ENCODE peak calls at places on chromosomes 13 and 19, in seven cellular contexts. I, U, J, N, R, C and L are unnamed samples.

GRCh38 chr13:112320303-112320702 is 55.9 kb upstream of the SPACA7 start:
- DNase-seq in I (no peak), U (no peak), J (no peak), N (no peak), R (no peak), C (no peak), L (no peak)

GRCh38 chr19:45439569-45440258 is 16.0 kb upstream of the ERCC1 start:
- DNase-seq in I (peak), U (peak), J (peak), N (peak), R (no peak), C (peak), L (peak)

GRCh38 chr13:32587014-32587773 is 942 bp downstream of the PDS5B start:
- DNase-seq in I (peak), U (peak), J (peak), N (peak), R (no peak), C (peak), L (peak)

GRCh38 chr13:41054212-41054877 is 7.0 kb upstream of the WBP4 start:
- DNase-seq in I (no peak), U (no peak), J (peak), N (peak), R (peak), C (no peak), L (no peak)

GRCh38 chr13:37429976-37430375 is 168.6 kb downstream of the POSTN start:
- DNase-seq in I (no peak), U (no peak), J (no peak), N (peak), R (peak), C (no peak), L (no peak)

GRCh38 chr13:114111577-114111976 is 20.8 kb downstream of the RASA3 start:
- DNase-seq in I (no peak), U (no peak), J (no peak), N (no peak), R (no peak), C (peak), L (no peak)

GRCh38 chr13:73057284-73058025 is 1.4 kb upstream of the KLF5 start:
- DNase-seq in I (no peak), U (no peak), J (no peak), N (peak), R (no peak), C (no peak), L (no peak)

GRCh38 chr19:34960940-34961679 is 2.9 kb downstream of the ZNF792 start:
- DNase-seq in I (no peak), U (no peak), J (no peak), N (no peak), R (no peak), C (no peak), L (no peak)

GRCh38 chr13:98475521-98475920 is 101.4 kb downstream of the STK24 start:
- DNase-seq in I (peak), U (no peak), J (no peak), N (no peak), R (no peak), C (no peak), L (no peak)

GRCh38 chr13:44174769-44175425 is 198.7 kb upstream of the SERP2 start:
- DNase-seq in I (no peak), U (no peak), J (peak), N (peak), R (no peak), C (no peak), L (no peak)

GRCh38 chr13:36357692-36358091 is 11.5 kb upstream of the SPART start:
- DNase-seq in I (no peak), U (no peak), J (no peak), N (no peak), R (no peak), C (no peak), L (no peak)

GRCh38 chr19:5804516-5805464 is at the start of gene NRTN:
- DNase-seq in I (peak), U (no peak), J (peak), N (no peak), R (no peak), C (no peak), L (no peak)

GRCh38 chr19:11699931-11700794 is 38.6 kb downstream of the ZNF823 start:
- DNase-seq in I (peak), U (no peak), J (peak), N (peak), R (no peak), C (no peak), L (no peak)

GRCh38 chr19:37078717-37079032 is 442 bp downstream of the ZNF420 start:
- DNase-seq in I (no peak), U (no peak), J (no peak), N (no peak), R (no peak), C (no peak), L (no peak)

GRCh38 chr13:112842931-112843391 is 126.1 kb upstream of the MCF2L start:
- DNase-seq in I (no peak), U (no peak), J (no peak), N (no peak), R (no peak), C (no peak), L (no peak)

GRCh38 chr19:45527731-45528130 is 20.5 kb downstream of the VASP start:
- DNase-seq in I (no peak), U (no peak), J (no peak), N (no peak), R (no peak), C (no peak), L (no peak)

GRCh38 chr19:40671404-40671803 is 19.0 kb downstream of the NUMBL start:
- DNase-seq in I (no peak), U (no peak), J (no peak), N (no peak), R (no peak), C (no peak), L (no peak)

GRCh38 chr13:84430015-84430414 is 547.7 kb upstream of the SLITRK1 start:
- DNase-seq in I (no peak), U (no peak), J (no peak), N (no peak), R (no peak), C (no peak), L (no peak)

GRCh38 chr13:77457989-77458388 is 77.5 kb upstream of the SCEL start:
- DNase-seq in I (no peak), U (no peak), J (no peak), N (no peak), R (no peak), C (no peak), L (no peak)

DNA sequence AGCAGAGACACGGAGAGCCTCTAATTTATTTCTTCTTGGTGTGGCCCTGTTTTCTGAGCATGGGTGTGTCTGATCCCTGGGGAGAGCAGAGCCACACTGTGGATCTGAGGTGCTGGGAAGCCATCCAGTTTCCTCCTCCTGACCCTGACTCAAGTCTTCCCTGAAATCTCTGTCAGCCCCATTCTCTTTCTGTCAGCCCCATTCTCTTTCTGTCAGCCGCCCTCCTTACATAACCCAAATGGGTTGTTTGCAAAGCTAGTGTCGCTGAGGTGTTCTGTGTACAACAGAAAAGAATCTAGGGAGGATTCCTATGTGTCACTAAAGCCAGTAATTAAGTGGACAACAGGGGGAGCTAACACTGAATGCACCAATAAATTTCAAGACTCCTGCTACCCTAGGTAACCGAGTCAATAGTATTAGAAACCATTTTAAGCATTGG is 50.2 kb downstream of the LRCH1 start:
- DNase-seq in I (no peak), U (no peak), J (no peak), N (peak), R (no peak), C (no peak), L (no peak)
- TF ChIP-seq CTCF in I (peak), U (peak), J (peak), N (peak), R (peak), C (no peak), L (no peak)

GRCh38 chr13:25252770-25253169 is 34.5 kb downstream of the MTMR6 start:
- DNase-seq in I (no peak), U (no peak), J (no peak), N (no peak), R (no peak), C (no peak), L (no peak)

GRCh38 chr13:25247345-25247744 is 39.9 kb downstream of the MTMR6 start:
- DNase-seq in I (no peak), U (no peak), J (no peak), N (no peak), R (no peak), C (no peak), L (no peak)

GRCh38 chr13:25248071-25248470 is 39.2 kb downstream of the MTMR6 start:
- DNase-seq in I (no peak), U (no peak), J (no peak), N (no peak), R (no peak), C (no peak), L (no peak)

GRCh38 chr13:25252229-25252628 is 35.1 kb downstream of the MTMR6 start:
- DNase-seq in I (no peak), U (no peak), J (no peak), N (no peak), R (no peak), C (no peak), L (no peak)

DNA sequence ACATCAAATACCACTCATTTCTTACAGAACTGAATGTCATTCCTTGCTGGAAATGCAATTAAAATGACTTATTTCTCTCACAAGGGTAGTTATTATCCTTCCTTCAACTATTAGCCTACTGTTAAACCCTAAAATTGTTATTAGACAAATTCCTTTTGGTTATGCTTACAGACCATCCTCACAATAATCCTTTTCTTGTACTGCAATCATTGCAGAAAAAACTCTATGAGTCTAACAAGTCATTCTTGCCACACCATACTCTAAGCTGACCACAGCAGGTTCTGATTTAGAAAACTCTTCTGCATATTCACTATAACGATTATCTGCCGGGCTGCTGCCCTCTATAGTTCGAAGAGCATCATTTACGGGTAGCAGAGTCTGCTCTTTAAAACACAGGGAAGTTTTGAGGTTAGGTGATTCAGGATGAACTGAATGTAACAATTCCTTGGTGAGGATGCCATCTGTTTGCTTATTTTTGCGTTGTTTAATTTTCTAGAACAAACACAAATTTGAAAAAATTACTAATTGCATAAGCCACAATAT is 38.2 kb downstream of the MTMR6 start:
- DNase-seq in I (no peak), U (no peak), J (peak), N (peak), R (peak), C (no peak), L (no peak)
- TF ChIP-seq CTCF in I (no peak), U (no peak), J (peak), N (peak), R (peak), C (no peak), L (no peak)

GRCh38 chr13:21063031-21063430 is 1.6 kb upstream of the LATS2 start:
- DNase-seq in I (no peak), U (no peak), J (no peak), N (no peak), R (no peak), C (no peak), L (no peak)

GRCh38 chr13:21060063-21060826 is 1.1 kb downstream of the LATS2 start:
- DNase-seq in I (no peak), U (peak), J (peak), N (peak), R (no peak), C (no peak), L (peak)

GRCh38 chr13:21058361-21058760 is 3.0 kb downstream of the LATS2 start:
- DNase-seq in I (no peak), U (no peak), J (no peak), N (peak), R (no peak), C (no peak), L (no peak)

GRCh38 chr13:21060827-21061076 is 634 bp downstream of the LATS2 start:
- DNase-seq in I (no peak), U (peak), J (no peak), N (no peak), R (no peak), C (no peak), L (no peak)

DNA sequence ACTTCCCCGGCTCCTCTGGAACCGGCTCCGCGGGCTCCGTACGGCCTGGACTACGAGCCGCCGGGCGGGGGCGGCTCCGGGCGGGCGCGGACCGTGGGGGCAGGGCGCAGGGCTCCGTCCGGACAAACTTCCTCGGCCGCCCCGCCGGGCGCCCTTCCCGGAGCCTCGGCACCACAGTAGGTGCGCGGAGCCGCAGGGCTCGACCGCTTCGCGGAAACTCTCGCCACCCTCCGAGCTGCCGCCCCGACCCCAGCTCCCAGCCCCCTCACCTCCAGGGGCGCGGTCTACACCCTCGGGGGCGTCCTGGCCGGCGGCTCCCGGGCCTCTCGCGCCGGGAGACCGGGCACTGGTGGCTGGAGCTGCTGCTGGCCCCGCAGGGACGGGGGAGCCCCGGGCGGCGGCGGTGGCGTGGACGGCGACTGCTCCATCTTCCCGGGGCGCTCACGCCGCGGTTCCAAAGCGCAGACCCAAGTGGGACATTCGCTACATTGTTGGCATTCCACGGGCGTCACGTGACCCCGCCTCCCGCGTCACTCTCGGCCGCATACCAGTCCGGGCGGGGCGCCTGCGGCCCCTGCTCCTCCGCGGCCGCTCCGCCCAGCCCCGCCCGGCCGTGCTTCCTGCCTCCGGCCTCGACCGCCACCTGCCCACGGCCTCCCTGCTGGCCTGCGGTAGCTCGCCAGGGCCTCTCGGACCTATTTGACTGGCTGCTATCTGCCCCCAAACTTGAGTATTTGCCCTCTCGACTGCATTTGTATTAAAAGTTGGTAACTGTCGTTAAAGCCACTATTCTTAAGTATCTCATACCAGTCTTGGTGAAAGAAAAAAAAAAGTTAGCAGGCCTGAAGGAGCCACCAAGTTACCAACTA is at the start of gene LATS2:
- DNase-seq in I (peak), U (peak), J (peak), N (peak), R (peak), C (peak), L (peak)
- TF ChIP-seq CTCF in I (no peak), U (no peak), J (peak), N (no peak), R (peak), C (no peak), L (no peak)

GRCh38 chr13:27794921-27795717 is 2.8 kb downstream of the GSX1 start:
- DNase-seq in I (no peak), U (no peak), J (no peak), N (no peak), R (no peak), C (no peak), L (no peak)

GRCh38 chr13:27795718-27796019 is 3.4 kb downstream of the GSX1 start:
- DNase-seq in I (no peak), U (no peak), J (no peak), N (no peak), R (no peak), C (no peak), L (no peak)

GRCh38 chr13:27796544-27797227 is 4.4 kb downstream of the GSX1 start:
- DNase-seq in I (no peak), U (no peak), J (no peak), N (no peak), R (no peak), C (no peak), L (no peak)

GRCh38 chr13:27794075-27794691 is 1.9 kb downstream of the GSX1 start:
- DNase-seq in I (no peak), U (no peak), J (no peak), N (no peak), R (no peak), C (no peak), L (no peak)

GRCh38 chr13:27797228-27797624 is 4.9 kb downstream of the GSX1 start:
- DNase-seq in I (no peak), U (no peak), J (peak), N (peak), R (no peak), C (no peak), L (peak)
- TF ChIP-seq CTCF in I (no peak), U (no peak), J (peak), N (peak), R (peak), C (no peak), L (peak)

DNA sequence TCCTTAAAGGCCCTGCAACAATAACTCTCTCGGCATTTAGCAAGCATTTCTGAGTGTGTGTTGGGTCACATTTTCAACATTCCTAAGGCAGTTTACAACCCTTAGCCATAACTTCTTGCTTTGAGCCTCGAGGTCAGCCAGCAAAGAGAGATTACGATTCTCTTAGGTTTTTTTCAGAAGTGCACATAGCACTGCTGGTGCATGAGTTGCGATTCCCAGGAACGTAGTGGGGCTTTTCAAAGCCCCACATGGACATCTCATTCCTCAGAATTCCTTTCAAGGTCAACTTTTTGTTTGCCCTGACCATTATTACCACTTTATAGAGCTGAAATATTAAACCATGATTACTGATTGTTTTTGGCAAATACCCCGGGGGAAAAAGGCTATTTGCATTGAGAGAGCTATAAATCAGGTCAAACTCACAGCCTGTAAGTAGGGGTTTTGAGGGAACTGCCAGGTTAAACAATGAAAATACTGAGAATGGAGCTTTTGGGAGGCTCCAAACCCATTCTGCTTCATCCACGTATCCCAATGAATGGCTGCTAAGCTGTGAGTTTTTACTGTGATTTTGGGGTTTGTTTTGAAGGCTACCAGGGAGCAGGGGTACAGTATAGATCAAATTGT is 705.4 kb downstream of the GPC5 start:
- DNase-seq in I (no peak), U (no peak), J (peak), N (no peak), R (no peak), C (no peak), L (no peak)
- TF ChIP-seq CTCF in I (no peak), U (no peak), J (no peak), N (no peak), R (no peak), C (no peak), L (no peak)

GRCh38 chr19:38143847-38144246 is 80.2 kb downstream of the DPF1 start:
- DNase-seq in I (no peak), U (no peak), J (no peak), N (no peak), R (no peak), C (no peak), L (no peak)
- TF ChIP-seq CTCF in I (peak), U (no peak), J (no peak), N (no peak), R (peak), C (no peak), L (no peak)

DNA sequence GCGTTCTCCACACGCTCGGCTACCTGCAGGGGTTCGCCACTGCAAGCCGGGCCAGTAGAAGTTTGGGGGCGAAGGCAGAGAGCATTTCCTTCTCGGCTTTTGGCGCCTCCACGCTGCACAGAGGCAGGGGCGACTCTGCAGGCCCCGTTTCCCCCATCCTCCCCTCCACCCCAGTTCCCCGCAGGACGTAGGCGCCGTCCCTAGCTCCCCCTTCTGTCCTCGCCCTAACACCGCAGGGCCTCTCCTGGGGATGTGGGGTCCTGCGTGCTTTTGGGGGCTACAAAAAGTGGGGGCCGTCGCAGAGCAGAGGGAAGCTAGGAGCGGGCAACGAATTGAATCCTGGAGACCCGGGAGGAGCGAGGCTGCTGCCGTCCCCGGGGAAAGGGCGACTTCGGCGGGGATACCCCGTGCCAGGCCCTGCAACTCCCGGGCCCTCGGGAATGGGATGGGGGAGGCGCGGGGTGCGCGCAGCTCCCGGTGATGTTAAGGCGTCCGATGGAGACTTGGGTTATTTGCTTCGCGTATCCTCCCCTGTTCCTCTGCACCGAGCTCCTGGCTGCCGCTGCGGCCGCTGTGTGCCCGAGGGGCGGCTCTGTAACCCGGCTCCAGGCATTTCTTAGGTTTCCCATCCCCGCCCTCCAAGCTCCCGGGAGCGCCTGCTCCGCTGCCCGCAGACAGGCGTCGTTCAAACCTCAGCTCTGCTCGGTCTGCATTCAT is 255.9 kb upstream of the SOX21 start:
- DNase-seq in I (no peak), U (peak), J (peak), N (peak), R (no peak), C (no peak), L (no peak)
- TF ChIP-seq CTCF in I (no peak), U (no peak), J (peak), N (no peak), R (peak), C (no peak), L (no peak)